ENCODE peak calls at places on chromosomes 7 and 10, in seven cellular contexts. One of them, this sample, is unnamed.
A peak's percentile ranks its signal among the peaks of the same experiment; 100 is the strongest.

GRCh38 chr7:99563650-99564049 is 5.2 kb downstream of the ZNF655 start:
- DNase-seq in IMR-90: peak; percentile 80
- DNase-seq in dorsolateral prefrontal cortex: no peak
- DNase-seq in fibroblast of mammary gland: peak; percentile 80
- DNase-seq in BJ: no peak
- DNase-seq in stomach: no peak
- DNase-seq in progenitor cell of endocrine pancreas: no peak
- DNase-seq in this sample: no peak

GRCh38 chr10:113126506-113127192 is 176.6 kb downstream of the TCF7L2 start:
- DNase-seq in IMR-90: peak; percentile 76
- DNase-seq in dorsolateral prefrontal cortex: peak; percentile 55
- DNase-seq in fibroblast of mammary gland: peak; percentile 74
- DNase-seq in BJ: no peak
- DNase-seq in stomach: peak; percentile 75
- DNase-seq in progenitor cell of endocrine pancreas: peak; percentile 38
- DNase-seq in this sample: peak; percentile 51

GRCh38 chr10:57864789-57865676 is 402.7 kb downstream of the IPMK start:
- DNase-seq in IMR-90: no peak
- DNase-seq in dorsolateral prefrontal cortex: no peak
- DNase-seq in fibroblast of mammary gland: no peak
- DNase-seq in BJ: no peak
- DNase-seq in stomach: no peak
- DNase-seq in progenitor cell of endocrine pancreas: no peak
- DNase-seq in this sample: no peak

GRCh38 chr10:102657984-102658724 is 13.9 kb downstream of the TRIM8 start:
- DNase-seq in IMR-90: peak; percentile 51
- DNase-seq in dorsolateral prefrontal cortex: no peak
- DNase-seq in fibroblast of mammary gland: peak; percentile 37
- DNase-seq in BJ: no peak
- DNase-seq in stomach: peak; percentile 92
- DNase-seq in progenitor cell of endocrine pancreas: no peak
- DNase-seq in this sample: no peak

GRCh38 chr7:107726356-107727130 is 17.4 kb upstream of the CBLL1 start:
- DNase-seq in IMR-90: no peak
- DNase-seq in dorsolateral prefrontal cortex: no peak
- DNase-seq in fibroblast of mammary gland: no peak
- DNase-seq in BJ: no peak
- DNase-seq in stomach: no peak
- DNase-seq in progenitor cell of endocrine pancreas: no peak
- DNase-seq in this sample: no peak

GRCh38 chr10:131464789-131465188 is 153.3 kb upstream of the TCERG1L start:
- DNase-seq in IMR-90: no peak
- DNase-seq in dorsolateral prefrontal cortex: no peak
- DNase-seq in fibroblast of mammary gland: no peak
- DNase-seq in BJ: no peak
- DNase-seq in stomach: no peak
- DNase-seq in progenitor cell of endocrine pancreas: no peak
- DNase-seq in this sample: no peak

GRCh38 chr7:106377847-106378361 is 93.1 kb upstream of the NAMPT start:
- DNase-seq in IMR-90: no peak
- DNase-seq in dorsolateral prefrontal cortex: no peak
- DNase-seq in fibroblast of mammary gland: no peak
- DNase-seq in BJ: no peak
- DNase-seq in stomach: no peak
- DNase-seq in progenitor cell of endocrine pancreas: no peak
- DNase-seq in this sample: no peak

GRCh38 chr7:38932509-38933168 is 23.6 kb upstream of the VPS41 start:
- DNase-seq in IMR-90: peak; percentile 25
- DNase-seq in dorsolateral prefrontal cortex: peak; percentile 47
- DNase-seq in fibroblast of mammary gland: peak; percentile 48
- DNase-seq in BJ: no peak
- DNase-seq in stomach: peak; percentile 64
- DNase-seq in progenitor cell of endocrine pancreas: peak; percentile 38
- DNase-seq in this sample: peak; percentile 86

GRCh38 chr10:93475871-93476270 is 6.3 kb downstream of the MYOF start:
- DNase-seq in IMR-90: peak; percentile 74
- DNase-seq in dorsolateral prefrontal cortex: no peak
- DNase-seq in fibroblast of mammary gland: peak; percentile 86
- DNase-seq in BJ: no peak
- DNase-seq in stomach: no peak
- DNase-seq in progenitor cell of endocrine pancreas: no peak
- DNase-seq in this sample: no peak

GRCh38 chr10:7818295-7819125 is at the start of gene TAF3:
- DNase-seq in IMR-90: peak; percentile 82
- DNase-seq in dorsolateral prefrontal cortex: peak; percentile 83
- DNase-seq in fibroblast of mammary gland: peak; percentile 80
- DNase-seq in BJ: no peak
- DNase-seq in stomach: peak; percentile 95
- DNase-seq in progenitor cell of endocrine pancreas: peak; percentile 92
- DNase-seq in this sample: peak; percentile 86

GRCh38 chr10:94858022-94858421 is 80.4 kb upstream of the CYP2C9 start:
- DNase-seq in IMR-90: no peak
- DNase-seq in dorsolateral prefrontal cortex: no peak
- DNase-seq in fibroblast of mammary gland: no peak
- DNase-seq in BJ: no peak
- DNase-seq in stomach: no peak
- DNase-seq in progenitor cell of endocrine pancreas: no peak
- DNase-seq in this sample: no peak

DNA sequence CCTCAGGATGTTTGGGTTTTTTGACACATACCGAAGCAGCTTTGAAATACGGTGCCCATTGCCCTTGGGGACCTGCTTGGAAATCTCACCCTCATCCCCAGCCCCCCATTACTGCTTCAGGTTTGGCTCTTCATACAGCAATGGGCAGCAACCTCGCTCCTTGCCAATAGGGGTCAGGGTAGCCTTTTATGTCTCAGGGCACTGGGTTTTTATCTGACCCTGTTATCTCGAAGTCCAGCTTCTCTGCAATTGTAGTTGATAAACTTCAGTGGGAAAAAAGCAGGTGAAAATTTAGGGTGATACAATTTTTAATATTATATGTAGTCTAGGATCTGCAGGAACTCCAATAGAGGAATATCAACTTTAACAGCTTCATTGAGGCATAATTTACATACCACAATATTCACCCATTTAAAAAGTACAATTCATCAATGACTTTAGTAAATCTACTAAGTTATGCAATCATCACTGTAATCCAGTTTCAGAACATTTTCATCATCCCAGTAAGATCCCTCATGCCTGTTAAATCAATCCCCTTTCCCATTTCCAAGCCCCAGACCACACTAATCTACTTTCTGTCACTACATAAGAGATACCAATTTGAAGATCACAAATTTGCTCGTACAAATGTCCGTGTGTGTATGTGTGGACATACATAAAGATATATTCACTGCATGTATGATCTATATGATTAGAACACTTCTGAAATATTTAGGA is 386.2 kb downstream of the KCNMA1 start:
- DNase-seq in IMR-90: peak; percentile 62
- DNase-seq in dorsolateral prefrontal cortex: no peak
- DNase-seq in fibroblast of mammary gland: peak; percentile 63
- DNase-seq in BJ: no peak
- DNase-seq in stomach: peak; percentile 34
- DNase-seq in progenitor cell of endocrine pancreas: no peak
- DNase-seq in this sample: peak; percentile 26
- TF ChIP-seq CTCF in IMR-90: peak; percentile 78
- TF ChIP-seq CTCF in dorsolateral prefrontal cortex: peak; percentile 33
- TF ChIP-seq CTCF in fibroblast of mammary gland: peak; percentile 83
- TF ChIP-seq CTCF in BJ: peak; percentile 69
- TF ChIP-seq CTCF in stomach: no peak
- TF ChIP-seq CTCF in progenitor cell of endocrine pancreas: peak; percentile 65
- TF ChIP-seq CTCF in this sample: peak; percentile 66

GRCh38 chr10:46035923-46036849 is 5.8 kb upstream of the NCOA4 start:
- DNase-seq in IMR-90: no peak
- DNase-seq in dorsolateral prefrontal cortex: no peak
- DNase-seq in fibroblast of mammary gland: no peak
- DNase-seq in BJ: no peak
- DNase-seq in stomach: no peak
- DNase-seq in progenitor cell of endocrine pancreas: no peak
- DNase-seq in this sample: no peak
- TF ChIP-seq CTCF in IMR-90: no peak
- TF ChIP-seq CTCF in dorsolateral prefrontal cortex: no peak
- TF ChIP-seq CTCF in fibroblast of mammary gland: no peak
- TF ChIP-seq CTCF in BJ: no peak
- TF ChIP-seq CTCF in stomach: no peak
- TF ChIP-seq CTCF in progenitor cell of endocrine pancreas: no peak
- TF ChIP-seq CTCF in this sample: no peak

GRCh38 chr10:59088912-59089573 is 87.4 kb upstream of the PHYHIPL start:
- DNase-seq in IMR-90: no peak
- DNase-seq in dorsolateral prefrontal cortex: no peak
- DNase-seq in fibroblast of mammary gland: no peak
- DNase-seq in BJ: no peak
- DNase-seq in stomach: no peak
- DNase-seq in progenitor cell of endocrine pancreas: no peak
- DNase-seq in this sample: no peak
- TF ChIP-seq CTCF in IMR-90: no peak
- TF ChIP-seq CTCF in dorsolateral prefrontal cortex: no peak
- TF ChIP-seq CTCF in fibroblast of mammary gland: no peak
- TF ChIP-seq CTCF in BJ: no peak
- TF ChIP-seq CTCF in stomach: no peak
- TF ChIP-seq CTCF in progenitor cell of endocrine pancreas: no peak
- TF ChIP-seq CTCF in this sample: no peak

GRCh38 chr10:14131261-14131960 is 199.3 kb downstream of the FRMD4A start:
- DNase-seq in IMR-90: no peak
- DNase-seq in dorsolateral prefrontal cortex: no peak
- DNase-seq in fibroblast of mammary gland: no peak
- DNase-seq in BJ: no peak
- DNase-seq in stomach: no peak
- DNase-seq in progenitor cell of endocrine pancreas: no peak
- DNase-seq in this sample: no peak
- TF ChIP-seq CTCF in IMR-90: no peak
- TF ChIP-seq CTCF in dorsolateral prefrontal cortex: no peak
- TF ChIP-seq CTCF in fibroblast of mammary gland: no peak
- TF ChIP-seq CTCF in BJ: no peak
- TF ChIP-seq CTCF in stomach: no peak
- TF ChIP-seq CTCF in progenitor cell of endocrine pancreas: no peak
- TF ChIP-seq CTCF in this sample: no peak

GRCh38 chr7:30284298-30285066 is at the start of gene ZNRF2:
- DNase-seq in IMR-90: peak; percentile 95
- DNase-seq in dorsolateral prefrontal cortex: peak; percentile 92
- DNase-seq in fibroblast of mammary gland: peak; percentile 96
- DNase-seq in BJ: peak; percentile 93
- DNase-seq in stomach: peak; percentile 99
- DNase-seq in progenitor cell of endocrine pancreas: peak; percentile 97
- DNase-seq in this sample: peak; percentile 87
- TF ChIP-seq CTCF in IMR-90: peak; percentile 47
- TF ChIP-seq CTCF in dorsolateral prefrontal cortex: peak; percentile 58
- TF ChIP-seq CTCF in fibroblast of mammary gland: no peak
- TF ChIP-seq CTCF in BJ: peak; percentile 24
- TF ChIP-seq CTCF in stomach: no peak
- TF ChIP-seq CTCF in progenitor cell of endocrine pancreas: peak; percentile 48
- TF ChIP-seq CTCF in this sample: peak; percentile 58

DNA sequence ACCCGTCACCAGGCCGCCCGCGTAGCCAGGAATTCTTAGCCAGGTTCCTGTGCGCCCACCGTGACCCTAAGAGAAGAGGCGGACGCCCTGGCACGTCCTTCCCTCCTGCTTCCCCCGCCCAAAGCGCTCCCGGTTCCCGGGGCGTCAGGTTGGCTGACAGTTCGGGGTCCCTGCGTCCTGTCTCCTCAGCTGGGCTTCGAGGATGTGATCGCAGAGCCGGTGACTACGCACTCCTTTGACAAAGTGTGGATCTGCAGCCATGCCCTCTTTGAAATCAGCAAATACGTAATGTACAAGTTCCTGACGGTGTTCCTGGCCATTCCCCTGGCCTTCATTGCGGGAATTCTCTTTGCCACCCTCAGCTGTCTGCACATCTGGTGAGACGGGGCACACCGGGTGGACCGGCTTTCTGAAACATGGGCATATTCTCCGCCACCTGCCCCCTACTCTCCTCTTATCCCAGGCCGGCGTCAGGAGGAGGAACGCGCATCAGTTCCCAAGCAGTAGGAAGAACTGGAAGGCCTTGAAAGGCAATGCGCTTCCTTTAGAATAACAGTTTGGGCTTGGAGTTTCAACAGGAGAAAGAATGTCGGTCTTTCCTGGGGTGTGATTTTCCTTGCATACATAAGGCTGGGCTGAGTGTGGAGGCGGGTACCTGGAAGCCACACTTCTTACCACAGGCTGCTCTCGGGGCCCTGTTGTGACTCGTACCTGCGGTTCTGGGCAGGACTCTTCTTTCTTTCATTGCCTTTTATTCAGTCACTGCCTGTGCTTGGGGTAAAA is 724 bp downstream of the CAV2 start:
- DNase-seq in IMR-90: peak; percentile 50
- DNase-seq in dorsolateral prefrontal cortex: no peak
- DNase-seq in fibroblast of mammary gland: peak; percentile 45
- DNase-seq in BJ: no peak
- DNase-seq in stomach: peak; percentile 29
- DNase-seq in progenitor cell of endocrine pancreas: no peak
- DNase-seq in this sample: peak; percentile 14
- TF ChIP-seq CTCF in IMR-90: no peak
- TF ChIP-seq CTCF in dorsolateral prefrontal cortex: no peak
- TF ChIP-seq CTCF in fibroblast of mammary gland: no peak
- TF ChIP-seq CTCF in BJ: no peak
- TF ChIP-seq CTCF in stomach: no peak
- TF ChIP-seq CTCF in progenitor cell of endocrine pancreas: no peak
- TF ChIP-seq CTCF in this sample: no peak